ENCODE peak calls at places on chromosome 11, in five cellular contexts. S, U, M, P and X are unnamed samples.

GRCh38 chr11:48001438-48002021 is 21.2 kb downstream of the PTPRJ start:
- DNase-seq in S (no peak), U (no peak), M (peak), P (peak), X (no peak)

GRCh38 chr11:76669901-76670474 is 559 bp downstream of the LRRC32 start:
- DNase-seq in S (peak), U (no peak), M (peak), P (peak), X (no peak)

GRCh38 chr11:11860103-11860979 is 18.6 kb downstream of the USP47 start:
- DNase-seq in S (no peak), U (no peak), M (peak), P (no peak), X (no peak)

GRCh38 chr11:86490582-86490981 is 115.9 kb downstream of the CCDC81 start:
- DNase-seq in S (no peak), U (no peak), M (no peak), P (no peak), X (no peak)

GRCh38 chr11:64081663-64082442 is 46.1 kb downstream of the FLRT1 start:
- DNase-seq in S (no peak), U (no peak), M (no peak), P (no peak), X (peak)

GRCh38 chr11:132911186-132911585 is 621.1 kb downstream of the OPCML start:
- DNase-seq in S (no peak), U (no peak), M (peak), P (no peak), X (no peak)

GRCh38 chr11:11280826-11281225 is 72.2 kb downstream of the CSNK2A3 start:
- DNase-seq in S (no peak), U (no peak), M (no peak), P (no peak), X (no peak)

GRCh38 chr11:107859459-107860239 is 1.1 kb upstream of the SLC35F2 start:
- DNase-seq in S (peak), U (no peak), M (peak), P (no peak), X (peak)

GRCh38 chr11:65558002-65558784 is at the start of gene LTBP3:
- DNase-seq in S (peak), U (peak), M (peak), P (no peak), X (peak)

GRCh38 chr11:122920579-122920978 is 38.0 kb downstream of the JHY start:
- DNase-seq in S (no peak), U (no peak), M (no peak), P (no peak), X (peak)

GRCh38 chr11:46363031-46363407 is 15.8 kb downstream of the DGKZ start:
- DNase-seq in S (no peak), U (no peak), M (peak), P (no peak), X (no peak)

GRCh38 chr11:106627694-106628093 is 390.6 kb downstream of the GUCY1A2 start:
- DNase-seq in S (no peak), U (no peak), M (no peak), P (no peak), X (no peak)

GRCh38 chr11:131025020-131025419 is 108.7 kb upstream of the SNX19 start:
- DNase-seq in S (no peak), U (no peak), M (peak), P (peak), X (no peak)

GRCh38 chr11:28659716-28660348 is 551.6 kb downstream of the METTL15 start:
- DNase-seq in S (no peak), U (no peak), M (no peak), P (no peak), X (no peak)

GRCh38 chr11:60985991-60986915 is 14.8 kb downstream of the CD6 start:
- DNase-seq in S (peak), U (peak), M (no peak), P (no peak), X (no peak)